ENCODE peak calls at places on chromosomes 4 and X, in six cellular contexts. One of them, this sample, is unnamed.

GRCh38 chr4:25913851-25914669 is at the start of gene SMIM20:
- DNase-seq in right lobe of liver: peak; percentile 95
- DNase-seq in heart right ventricle: peak; percentile 90
- DNase-seq in RWPE2: peak; percentile 88
- DNase-seq in PC-3: peak; percentile 80
- DNase-seq in IMR-90: peak; percentile 86
- DNase-seq in this sample: peak; percentile 95

GRCh38 chr4:141652161-141652778 is 15.9 kb downstream of the IL15 start:
- DNase-seq in right lobe of liver: no peak
- DNase-seq in heart right ventricle: no peak
- DNase-seq in RWPE2: no peak
- DNase-seq in PC-3: no peak
- DNase-seq in IMR-90: peak; percentile 93
- DNase-seq in this sample: no peak

GRCh38 chrX:49096419-49096818 is 16.7 kb upstream of the WDR45 start:
- DNase-seq in right lobe of liver: no peak
- DNase-seq in heart right ventricle: no peak
- DNase-seq in RWPE2: no peak
- DNase-seq in PC-3: no peak
- DNase-seq in IMR-90: no peak
- DNase-seq in this sample: no peak

GRCh38 chr4:16205298-16206164 is 20.7 kb downstream of the TAPT1 start:
- DNase-seq in right lobe of liver: no peak
- DNase-seq in heart right ventricle: no peak
- DNase-seq in RWPE2: no peak
- DNase-seq in PC-3: peak; percentile 47
- DNase-seq in IMR-90: no peak
- DNase-seq in this sample: no peak

GRCh38 chrX:75226280-75226679 is 47.6 kb upstream of the UPRT start:
- DNase-seq in right lobe of liver: no peak
- DNase-seq in heart right ventricle: no peak
- DNase-seq in RWPE2: no peak
- DNase-seq in PC-3: no peak
- DNase-seq in IMR-90: no peak
- DNase-seq in this sample: no peak

GRCh38 chrX:64190136-64190740 is 15.3 kb downstream of the AMER1 start:
- DNase-seq in right lobe of liver: no peak
- DNase-seq in heart right ventricle: no peak
- DNase-seq in RWPE2: no peak
- DNase-seq in PC-3: no peak
- DNase-seq in IMR-90: no peak
- DNase-seq in this sample: no peak

GRCh38 chrX:24243692-24244091 is 70.2 kb downstream of the SUPT20HL2 start:
- DNase-seq in right lobe of liver: no peak
- DNase-seq in heart right ventricle: no peak
- DNase-seq in RWPE2: no peak
- DNase-seq in PC-3: no peak
- DNase-seq in IMR-90: peak; percentile 9
- DNase-seq in this sample: no peak

GRCh38 chr4:100414016-100414790 is 103.6 kb downstream of the EMCN start:
- DNase-seq in right lobe of liver: no peak
- DNase-seq in heart right ventricle: no peak
- DNase-seq in RWPE2: no peak
- DNase-seq in PC-3: peak; percentile 13
- DNase-seq in IMR-90: peak; percentile 2
- DNase-seq in this sample: no peak

GRCh38 chr4:76090241-76090691 is 15.8 kb downstream of the ART3 start:
- DNase-seq in right lobe of liver: no peak
- DNase-seq in heart right ventricle: peak; percentile 16
- DNase-seq in RWPE2: no peak
- DNase-seq in PC-3: no peak
- DNase-seq in IMR-90: peak; percentile 94
- DNase-seq in this sample: peak; percentile 64

GRCh38 chr4:67723949-67724348 is 23.0 kb upstream of the UBA6 start:
- DNase-seq in right lobe of liver: no peak
- DNase-seq in heart right ventricle: no peak
- DNase-seq in RWPE2: no peak
- DNase-seq in PC-3: no peak
- DNase-seq in IMR-90: no peak
- DNase-seq in this sample: no peak

GRCh38 chr4:54093609-54094240 is 6.2 kb upstream of the GSX2 start:
- DNase-seq in right lobe of liver: no peak
- DNase-seq in heart right ventricle: no peak
- DNase-seq in RWPE2: no peak
- DNase-seq in PC-3: no peak
- DNase-seq in IMR-90: no peak
- DNase-seq in this sample: no peak

GRCh38 chrX:17521871-17522693 is 147.1 kb downstream of the NHS start:
- DNase-seq in right lobe of liver: no peak
- DNase-seq in heart right ventricle: peak; percentile 15
- DNase-seq in RWPE2: no peak
- DNase-seq in PC-3: peak; percentile 69
- DNase-seq in IMR-90: peak; percentile 45
- DNase-seq in this sample: no peak

GRCh38 chrX:148670277-148670676 is 169.9 kb downstream of the AFF2 start:
- DNase-seq in right lobe of liver: no peak
- DNase-seq in heart right ventricle: no peak
- DNase-seq in RWPE2: no peak
- DNase-seq in PC-3: no peak
- DNase-seq in IMR-90: no peak
- DNase-seq in this sample: no peak

GRCh38 chrX:48890296-48890925 is 7.2 kb downstream of the TIMM17B start:
- DNase-seq in right lobe of liver: no peak
- DNase-seq in heart right ventricle: no peak
- DNase-seq in RWPE2: no peak
- DNase-seq in PC-3: peak; percentile 12
- DNase-seq in IMR-90: no peak
- DNase-seq in this sample: no peak

GRCh38 chr4:24583451-24584174 is 741 bp downstream of the DHX15 start:
- DNase-seq in right lobe of liver: peak; percentile 59
- DNase-seq in heart right ventricle: peak; percentile 69
- DNase-seq in RWPE2: peak; percentile 58
- DNase-seq in PC-3: peak; percentile 41
- DNase-seq in IMR-90: peak; percentile 37
- DNase-seq in this sample: peak; percentile 48

GRCh38 chrX:29143356-29143755 is 556.1 kb downstream of the IL1RAPL1 start:
- DNase-seq in right lobe of liver: no peak
- DNase-seq in heart right ventricle: no peak
- DNase-seq in RWPE2: no peak
- DNase-seq in PC-3: peak; percentile 32
- DNase-seq in IMR-90: peak; percentile 64
- DNase-seq in this sample: no peak

GRCh38 chrX:140318306-140318705 is 186.6 kb downstream of the SOX3 start:
- DNase-seq in right lobe of liver: no peak
- DNase-seq in heart right ventricle: no peak
- DNase-seq in RWPE2: no peak
- DNase-seq in PC-3: peak; percentile 28
- DNase-seq in IMR-90: no peak
- DNase-seq in this sample: no peak

GRCh38 chrX:31337332-31337731 is 265.5 kb upstream of the FTHL17 start:
- DNase-seq in right lobe of liver: no peak
- DNase-seq in heart right ventricle: no peak
- DNase-seq in RWPE2: no peak
- DNase-seq in PC-3: no peak
- DNase-seq in IMR-90: no peak
- DNase-seq in this sample: no peak

GRCh38 chrX:9644335-9644734 is 121.3 kb downstream of the GPR143 start:
- DNase-seq in right lobe of liver: no peak
- DNase-seq in heart right ventricle: no peak
- DNase-seq in RWPE2: no peak
- DNase-seq in PC-3: no peak
- DNase-seq in IMR-90: no peak
- DNase-seq in this sample: no peak

GRCh38 chrX:40465735-40466551 is 114.8 kb upstream of the ATP6AP2 start:
- DNase-seq in right lobe of liver: no peak
- DNase-seq in heart right ventricle: no peak
- DNase-seq in RWPE2: no peak
- DNase-seq in PC-3: no peak
- DNase-seq in IMR-90: no peak
- DNase-seq in this sample: no peak

GRCh38 chr4:67531349-67531748 is 14.0 kb downstream of the CENPC start:
- DNase-seq in right lobe of liver: no peak
- DNase-seq in heart right ventricle: no peak
- DNase-seq in RWPE2: no peak
- DNase-seq in PC-3: no peak
- DNase-seq in IMR-90: no peak
- DNase-seq in this sample: no peak

GRCh38 chr4:23202712-23203247 is 510.0 kb downstream of the GBA3 start:
- DNase-seq in right lobe of liver: no peak
- DNase-seq in heart right ventricle: no peak
- DNase-seq in RWPE2: no peak
- DNase-seq in PC-3: no peak
- DNase-seq in IMR-90: no peak
- DNase-seq in this sample: no peak

GRCh38 chrX:118552501-118552900 is 56.9 kb downstream of the DOCK11 start:
- DNase-seq in right lobe of liver: no peak
- DNase-seq in heart right ventricle: no peak
- DNase-seq in RWPE2: no peak
- DNase-seq in PC-3: peak; percentile 68
- DNase-seq in IMR-90: peak; percentile 71
- DNase-seq in this sample: peak; percentile 45

GRCh38 chr4:183443609-183444148 is 757 bp upstream of the CDKN2AIP start:
- DNase-seq in right lobe of liver: no peak
- DNase-seq in heart right ventricle: no peak
- DNase-seq in RWPE2: no peak
- DNase-seq in PC-3: peak; percentile 39
- DNase-seq in IMR-90: peak; percentile 52
- DNase-seq in this sample: no peak

GRCh38 chrX:153609917-153610833 is 11.2 kb upstream of the CCNQ start:
- DNase-seq in right lobe of liver: peak; percentile 71
- DNase-seq in heart right ventricle: peak; percentile 64
- DNase-seq in RWPE2: no peak
- DNase-seq in PC-3: peak; percentile 67
- DNase-seq in IMR-90: peak; percentile 65
- DNase-seq in this sample: peak; percentile 77

DNA sequence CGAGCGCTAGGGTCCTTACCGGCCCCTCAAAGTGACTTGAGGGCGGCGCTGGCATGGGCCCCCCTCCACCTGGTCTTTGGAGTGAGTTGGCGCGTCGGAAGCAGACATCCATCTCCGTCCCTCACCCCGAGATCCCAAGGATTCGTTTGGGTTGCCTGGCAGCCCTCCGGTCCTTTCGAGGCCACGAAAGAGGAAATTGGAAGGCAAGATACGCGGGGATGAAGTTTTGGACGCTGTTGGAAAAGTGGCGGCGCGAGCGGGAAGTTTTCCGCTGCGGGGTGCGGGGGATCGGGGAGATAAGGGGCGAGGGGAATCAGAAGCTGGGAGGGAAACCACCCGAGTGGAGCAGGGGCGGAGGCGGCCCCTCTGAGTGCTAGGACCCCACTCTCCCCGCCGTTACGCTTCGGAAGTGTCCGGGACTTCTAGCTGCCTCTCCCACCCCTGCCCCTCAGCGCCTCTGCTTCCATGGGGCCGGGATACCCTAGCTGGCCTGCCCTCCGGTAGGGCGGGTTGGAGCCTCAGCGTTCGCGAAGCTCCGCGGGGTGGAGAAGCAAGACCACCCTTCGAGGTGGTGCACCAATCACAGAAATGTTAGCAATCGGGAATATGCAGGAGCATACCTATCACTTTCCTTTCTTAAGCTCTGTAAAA is 57.8 kb downstream of the FRMPD3 start:
- DNase-seq in right lobe of liver: no peak
- DNase-seq in heart right ventricle: no peak
- DNase-seq in RWPE2: no peak
- DNase-seq in PC-3: no peak
- DNase-seq in IMR-90: no peak
- DNase-seq in this sample: no peak
- H3K4me3 ChIP-seq in right lobe of liver: no peak overlapping the region
- H3K4me3 ChIP-seq in heart right ventricle: no peak overlapping the region
- H3K4me3 ChIP-seq in RWPE2: no peak overlapping the region
- H3K4me3 ChIP-seq in PC-3: no peak overlapping the region
- H3K4me3 ChIP-seq in IMR-90: no peak overlapping the region
- H3K4me3 ChIP-seq in this sample: no peak overlapping the region

GRCh38 chr4:40223343-40223742 is 26.5 kb downstream of the RHOH start:
- DNase-seq in right lobe of liver: no peak
- DNase-seq in heart right ventricle: no peak
- DNase-seq in RWPE2: no peak
- DNase-seq in PC-3: no peak
- DNase-seq in IMR-90: no peak
- DNase-seq in this sample: no peak
- H3K36me3 ChIP-seq in right lobe of liver: no peaks in the 10 kb centered on the region
- H3K36me3 ChIP-seq in heart right ventricle: peaks cover 2% of the 10 kb centered on the region
- H3K36me3 ChIP-seq in RWPE2: no peaks in the 10 kb centered on the region
- H3K36me3 ChIP-seq in PC-3: no peaks in the 10 kb centered on the region
- H3K36me3 ChIP-seq in IMR-90: no peaks in the 10 kb centered on the region
- H3K36me3 ChIP-seq in this sample: no peaks in the 10 kb centered on the region

GRCh38 chr4:96459105-96459504 is 619.2 kb downstream of the PDHA2 start:
- DNase-seq in right lobe of liver: no peak
- DNase-seq in heart right ventricle: no peak
- DNase-seq in RWPE2: no peak
- DNase-seq in PC-3: peak; percentile 25
- DNase-seq in IMR-90: no peak
- DNase-seq in this sample: no peak

GRCh38 chr4:96455045-96455720 is 615.3 kb downstream of the PDHA2 start:
- DNase-seq in right lobe of liver: no peak
- DNase-seq in heart right ventricle: no peak
- DNase-seq in RWPE2: no peak
- DNase-seq in PC-3: no peak
- DNase-seq in IMR-90: no peak
- DNase-seq in this sample: no peak
- TF ChIP-seq CTCF in right lobe of liver: no peak
- TF ChIP-seq CTCF in heart right ventricle: no peak
- TF ChIP-seq CTCF in RWPE2: no peak
- TF ChIP-seq CTCF in PC-3: no peak
- TF ChIP-seq CTCF in IMR-90: no peak
- TF ChIP-seq CTCF in this sample: no peak

GRCh38 chr4:48830706-48831531 is at the start of gene OCIAD1:
- DNase-seq in right lobe of liver: peak; percentile 95
- DNase-seq in heart right ventricle: peak; percentile 98
- DNase-seq in RWPE2: peak; percentile 98
- DNase-seq in PC-3: peak; percentile 97
- DNase-seq in IMR-90: peak; percentile 100
- DNase-seq in this sample: peak; percentile 98

GRCh38 chr4:48831532-48832015 is 686 bp downstream of the OCIAD1 start:
- DNase-seq in right lobe of liver: no peak
- DNase-seq in heart right ventricle: no peak
- DNase-seq in RWPE2: no peak
- DNase-seq in PC-3: no peak
- DNase-seq in IMR-90: peak; percentile 16
- DNase-seq in this sample: no peak

GRCh38 chr4:48827622-48828021 is 3.3 kb upstream of the OCIAD1 start:
- DNase-seq in right lobe of liver: no peak
- DNase-seq in heart right ventricle: no peak
- DNase-seq in RWPE2: no peak
- DNase-seq in PC-3: no peak
- DNase-seq in IMR-90: no peak
- DNase-seq in this sample: no peak

GRCh38 chr4:48836658-48837057 is 5.8 kb downstream of the OCIAD1 start:
- DNase-seq in right lobe of liver: no peak
- DNase-seq in heart right ventricle: no peak
- DNase-seq in RWPE2: no peak
- DNase-seq in PC-3: no peak
- DNase-seq in IMR-90: no peak
- DNase-seq in this sample: no peak

DNA sequence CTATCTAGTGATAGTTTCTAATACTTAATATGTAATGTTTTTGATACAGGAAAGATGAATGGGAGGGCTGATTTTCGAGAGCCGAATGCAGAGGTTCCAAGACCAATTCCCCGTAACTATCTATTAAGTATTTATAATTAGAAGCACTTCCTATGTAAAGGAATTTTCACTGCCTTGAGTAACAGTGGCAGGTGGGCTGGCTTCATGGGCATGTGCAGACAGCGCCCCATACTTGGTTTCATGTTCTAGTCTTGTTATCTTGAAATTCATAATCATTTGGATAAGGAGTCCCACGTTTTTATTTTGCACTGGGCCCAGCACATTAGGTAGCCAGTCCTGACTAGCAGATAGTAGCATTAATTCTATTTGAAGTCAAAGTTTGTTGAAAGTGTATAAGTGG is 1.7 kb downstream of the OCIAD1 start:
- DNase-seq in right lobe of liver: no peak
- DNase-seq in heart right ventricle: no peak
- DNase-seq in RWPE2: no peak
- DNase-seq in PC-3: no peak
- DNase-seq in IMR-90: no peak
- DNase-seq in this sample: no peak
- H3K4me3 ChIP-seq in right lobe of liver: no peak overlapping the region
- H3K4me3 ChIP-seq in heart right ventricle: peak overlapping the region; percentile 95
- H3K4me3 ChIP-seq in RWPE2: peak overlapping the region; percentile 85
- H3K4me3 ChIP-seq in PC-3: peak overlapping the region; percentile 85
- H3K4me3 ChIP-seq in IMR-90: no peak overlapping the region
- H3K4me3 ChIP-seq in this sample: peak overlapping the region; percentile 73

This sample was measured in tibial artery.